ENCODE peak calls at places on chromosomes 4 and X, in five cellular contexts. C is GM20000; A is T-helper 2 cell; T is stimulated activated CD4-positive, alpha-beta T cell treated with anti-CD3 and anti-CD28 coated beads, Interleukin-15, amount 100 ng/mL, for 1 hour; O is dermis blood vessel endothelial cell. U is an unnamed sample.

GRCh38 chr4:23097251-23097650 is 404.5 kb downstream of the GBA3 start:
- DNase-seq in C (no peak), A (no peak), T (no peak), O (no peak), U (no peak)

GRCh38 chr4:25485104-25485503 is 108.0 kb downstream of the ANAPC4 start:
- DNase-seq in C (no peak), A (no peak), T (no peak), O (no peak), U (no peak)

GRCh38 chr4:47011189-47011518 is 17.8 kb upstream of the GABRA4 start:
- DNase-seq in C (no peak), A (no peak), T (no peak), O (no peak), U (no peak)

GRCh38 chr4:19983072-19983471 is 268.6 kb upstream of the SLIT2 start:
- DNase-seq in C (no peak), A (no peak), T (no peak), O (peak; percentile 67), U (no peak)

GRCh38 chr4:55876387-55876786 is 22.9 kb downstream of the EXOC1 start:
- DNase-seq in C (no peak), A (no peak), T (no peak), O (no peak), U (no peak)

GRCh38 chrX:1673337-1673736 is 58.5 kb downstream of the ASMT start:
- DNase-seq in C (peak; percentile 25), A (peak; percentile 35), T (no peak), O (peak; percentile 73), U (peak; percentile 52)

GRCh38 chr4:114036864-114037263 is 57.4 kb upstream of the ARSJ start:
- DNase-seq in C (no peak), A (no peak), T (no peak), O (no peak), U (no peak)

GRCh38 chr4:173013232-173013932 is 155.2 kb upstream of the GALNT7 start:
- DNase-seq in C (peak; percentile 51), A (peak; percentile 33), T (no peak), O (peak; percentile 67), U (peak; percentile 50)

GRCh38 chrX:150372280-150372679 is 9.2 kb downstream of the MAMLD1 start:
- DNase-seq in C (no peak), A (no peak), T (no peak), O (no peak), U (no peak)

GRCh38 chr4:16858275-16858752 is 40.1 kb downstream of the LDB2 start:
- DNase-seq in C (no peak), A (no peak), T (no peak), O (peak; percentile 96), U (no peak)

GRCh38 chr4:138835833-138836521 is 179.6 kb upstream of the NOCT start:
- DNase-seq in C (no peak), A (no peak), T (no peak), O (peak; percentile 35), U (peak; percentile 13)

GRCh38 chrX:134294548-134294947 is 57.6 kb downstream of the CCDC160 start:
- DNase-seq in C (no peak), A (no peak), T (no peak), O (peak; percentile 1), U (no peak)

GRCh38 chr4:163251204-163251603 is 81.2 kb downstream of the NPY1R start:
- DNase-seq in C (no peak), A (no peak), T (no peak), O (no peak), U (peak; percentile 7)

GRCh38 chrX:153973127-153974002 is 811 bp downstream of the TMEM187 start:
- DNase-seq in C (no peak), A (no peak), T (no peak), O (no peak), U (no peak)

GRCh38 chrX:130552444-130553073 is 150.8 kb downstream of the RBMX2 start:
- DNase-seq in C (peak; percentile 7), A (no peak), T (no peak), O (no peak), U (peak; percentile 25)